ENCODE peak calls at places on chromosomes 13 and 19, in seven cellular contexts. One of them, this sample, is unnamed. For H3K4me1 and H3K27me3, the result is how much of the 10 kb centered on the place peaks cover.

GRCh38 chr19:14540741-14541525 is 11.5 kb downstream of the TECR start:
- DNase-seq in mesendoderm: no peak
- DNase-seq in ascending aorta: no peak
- DNase-seq in DND-41: no peak
- DNase-seq in spleen: no peak
- DNase-seq in hepatocyte: no peak
- DNase-seq in esophagus muscularis mucosa: no peak
- DNase-seq in this sample: no peak

GRCh38 chr13:108595416-108596257 is 33.8 kb upstream of the MYO16 start:
- DNase-seq in spleen: no peak
- DNase-seq in esophagus muscularis mucosa: no peak
- DNase-seq in mesendoderm: peak
- DNase-seq in DND-41: no peak
- DNase-seq in hepatocyte: no peak
- DNase-seq in ascending aorta: no peak
- DNase-seq in this sample: no peak

GRCh38 chr19:47723573-47723923 is 10.3 kb downstream of the EHD2 start:
- DNase-seq in hepatocyte: peak
- DNase-seq in ascending aorta: peak
- DNase-seq in spleen: no peak
- DNase-seq in esophagus muscularis mucosa: no peak
- DNase-seq in DND-41: peak
- DNase-seq in mesendoderm: peak
- DNase-seq in this sample: no peak

GRCh38 chr13:48532146-48532472 is 771 bp downstream of the RCBTB2 start:
- DNase-seq in DND-41: no peak
- DNase-seq in ascending aorta: no peak
- DNase-seq in spleen: no peak
- DNase-seq in mesendoderm: no peak
- DNase-seq in hepatocyte: peak
- DNase-seq in esophagus muscularis mucosa: peak
- DNase-seq in this sample: no peak

GRCh38 chr13:75803175-75803611 is 167.1 kb downstream of the LMO7 start:
- DNase-seq in esophagus muscularis mucosa: no peak
- DNase-seq in spleen: no peak
- DNase-seq in mesendoderm: peak
- DNase-seq in ascending aorta: no peak
- DNase-seq in hepatocyte: no peak
- DNase-seq in DND-41: no peak
- DNase-seq in this sample: peak

GRCh38 chr19:23101241-23101640 is 15.6 kb upstream of the ZNF730 start:
- DNase-seq in spleen: no peak
- DNase-seq in mesendoderm: no peak
- DNase-seq in esophagus muscularis mucosa: no peak
- DNase-seq in DND-41: no peak
- DNase-seq in hepatocyte: no peak
- DNase-seq in ascending aorta: no peak
- DNase-seq in this sample: no peak

GRCh38 chr13:65095697-65096096 is 2134.4 kb downstream of the PCDH9 start:
- DNase-seq in ascending aorta: no peak
- DNase-seq in hepatocyte: no peak
- DNase-seq in esophagus muscularis mucosa: no peak
- DNase-seq in mesendoderm: no peak
- DNase-seq in spleen: no peak
- DNase-seq in DND-41: no peak
- DNase-seq in this sample: no peak

GRCh38 chr19:43820098-43820860 is 6.8 kb upstream of the ZNF283 start:
- DNase-seq in DND-41: no peak
- DNase-seq in ascending aorta: peak
- DNase-seq in hepatocyte: no peak
- DNase-seq in mesendoderm: no peak
- DNase-seq in spleen: no peak
- DNase-seq in esophagus muscularis mucosa: no peak
- DNase-seq in this sample: no peak

GRCh38 chr19:56840452-56841193 is at the start of the genes PEG3 and ZIM2:
- DNase-seq in mesendoderm: peak
- DNase-seq in esophagus muscularis mucosa: no peak
- DNase-seq in hepatocyte: no peak
- DNase-seq in ascending aorta: peak
- DNase-seq in spleen: no peak
- DNase-seq in DND-41: no peak
- DNase-seq in this sample: no peak

GRCh38 chr13:113601166-113602070 is 16.9 kb downstream of the TFDP1 start:
- DNase-seq in mesendoderm: no peak
- DNase-seq in ascending aorta: no peak
- DNase-seq in esophagus muscularis mucosa: no peak
- DNase-seq in spleen: peak
- DNase-seq in hepatocyte: no peak
- DNase-seq in DND-41: no peak
- DNase-seq in this sample: no peak

GRCh38 chr19:15195381-15195964 is 5.3 kb downstream of the NOTCH3 start:
- DNase-seq in hepatocyte: peak
- DNase-seq in DND-41: no peak
- DNase-seq in spleen: no peak
- DNase-seq in mesendoderm: peak
- DNase-seq in esophagus muscularis mucosa: no peak
- DNase-seq in ascending aorta: peak
- DNase-seq in this sample: no peak

GRCh38 chr13:24495151-24495729 is 17.3 kb downstream of the PARP4 start:
- DNase-seq in hepatocyte: no peak
- DNase-seq in spleen: no peak
- DNase-seq in esophagus muscularis mucosa: no peak
- DNase-seq in mesendoderm: no peak
- DNase-seq in ascending aorta: no peak
- DNase-seq in DND-41: no peak
- DNase-seq in this sample: no peak

GRCh38 chr13:48066310-48066989 is 28.5 kb downstream of the MED4 start:
- DNase-seq in mesendoderm: no peak
- DNase-seq in hepatocyte: no peak
- DNase-seq in esophagus muscularis mucosa: no peak
- DNase-seq in spleen: no peak
- DNase-seq in ascending aorta: no peak
- DNase-seq in DND-41: peak
- DNase-seq in this sample: no peak

GRCh38 chr13:102773441-102774209 is at the start of gene TEX30:
- DNase-seq in ascending aorta: peak
- DNase-seq in mesendoderm: peak
- DNase-seq in DND-41: peak
- DNase-seq in spleen: peak
- DNase-seq in esophagus muscularis mucosa: peak
- DNase-seq in hepatocyte: peak
- DNase-seq in this sample: peak

GRCh38 chr19:44640518-44640917 is 3.2 kb upstream of the PVR start:
- DNase-seq in esophagus muscularis mucosa: no peak
- DNase-seq in DND-41: no peak
- DNase-seq in hepatocyte: no peak
- DNase-seq in spleen: no peak
- DNase-seq in ascending aorta: no peak
- DNase-seq in mesendoderm: no peak
- DNase-seq in this sample: no peak

GRCh38 chr19:279656-280055 is 11.5 kb downstream of the PLPP2 start:
- DNase-seq in esophagus muscularis mucosa: no peak
- DNase-seq in mesendoderm: no peak
- DNase-seq in DND-41: no peak
- DNase-seq in spleen: no peak
- DNase-seq in hepatocyte: no peak
- DNase-seq in ascending aorta: no peak
- DNase-seq in this sample: no peak

GRCh38 chr19:281992-282391 is 9.2 kb downstream of the PLPP2 start:
- DNase-seq in esophagus muscularis mucosa: no peak
- DNase-seq in ascending aorta: no peak
- DNase-seq in spleen: no peak
- DNase-seq in DND-41: no peak
- DNase-seq in hepatocyte: no peak
- DNase-seq in mesendoderm: no peak
- DNase-seq in this sample: no peak

GRCh38 chr19:282501-282900 is 8.7 kb downstream of the PLPP2 start:
- DNase-seq in DND-41: no peak
- DNase-seq in mesendoderm: no peak
- DNase-seq in esophagus muscularis mucosa: no peak
- DNase-seq in spleen: no peak
- DNase-seq in ascending aorta: no peak
- DNase-seq in hepatocyte: no peak
- DNase-seq in this sample: no peak

GRCh38 chr19:280541-281007 is 10.6 kb downstream of the PLPP2 start:
- DNase-seq in esophagus muscularis mucosa: no peak
- DNase-seq in mesendoderm: no peak
- DNase-seq in DND-41: no peak
- DNase-seq in ascending aorta: no peak
- DNase-seq in spleen: no peak
- DNase-seq in hepatocyte: no peak
- DNase-seq in this sample: no peak

GRCh38 chr19:281156-281853 is 9.9 kb downstream of the PLPP2 start:
- DNase-seq in DND-41: no peak
- DNase-seq in mesendoderm: no peak
- DNase-seq in spleen: no peak
- DNase-seq in esophagus muscularis mucosa: no peak
- DNase-seq in hepatocyte: no peak
- DNase-seq in ascending aorta: no peak
- DNase-seq in this sample: no peak
- H3K4me1 ChIP-seq in DND-41: under half
- H3K4me1 ChIP-seq in mesendoderm: under half
- H3K4me1 ChIP-seq in spleen: under half
- H3K4me1 ChIP-seq in esophagus muscularis mucosa: under half
- H3K4me1 ChIP-seq in hepatocyte: under half
- H3K4me1 ChIP-seq in ascending aorta: under half
- H3K4me1 ChIP-seq in this sample: under half

GRCh38 chr19:41133260-41133659 is 19.0 kb downstream of the CYP2F1 start:
- DNase-seq in DND-41: no peak
- DNase-seq in hepatocyte: no peak
- DNase-seq in esophagus muscularis mucosa: no peak
- DNase-seq in ascending aorta: no peak
- DNase-seq in mesendoderm: no peak
- DNase-seq in spleen: no peak
- DNase-seq in this sample: no peak
- H3K27me3 ChIP-seq in DND-41: under half
- H3K27me3 ChIP-seq in hepatocyte: under half
- H3K27me3 ChIP-seq in esophagus muscularis mucosa: under half
- H3K27me3 ChIP-seq in ascending aorta: under half
- H3K27me3 ChIP-seq in mesendoderm: under half
- H3K27me3 ChIP-seq in spleen: under half
- H3K27me3 ChIP-seq in this sample: under half

GRCh38 chr19:510606-511100 is 3.4 kb downstream of the TPGS1 start:
- DNase-seq in DND-41: peak
- DNase-seq in esophagus muscularis mucosa: no peak
- DNase-seq in ascending aorta: peak
- DNase-seq in mesendoderm: peak
- DNase-seq in spleen: peak
- DNase-seq in hepatocyte: peak
- DNase-seq in this sample: peak
- H3K4me1 ChIP-seq in DND-41: half or more
- H3K4me1 ChIP-seq in esophagus muscularis mucosa: under half
- H3K4me1 ChIP-seq in ascending aorta: under half
- H3K4me1 ChIP-seq in mesendoderm: under half
- H3K4me1 ChIP-seq in spleen: half or more
- H3K4me1 ChIP-seq in hepatocyte: under half
- H3K4me1 ChIP-seq in this sample: half or more

DNA sequence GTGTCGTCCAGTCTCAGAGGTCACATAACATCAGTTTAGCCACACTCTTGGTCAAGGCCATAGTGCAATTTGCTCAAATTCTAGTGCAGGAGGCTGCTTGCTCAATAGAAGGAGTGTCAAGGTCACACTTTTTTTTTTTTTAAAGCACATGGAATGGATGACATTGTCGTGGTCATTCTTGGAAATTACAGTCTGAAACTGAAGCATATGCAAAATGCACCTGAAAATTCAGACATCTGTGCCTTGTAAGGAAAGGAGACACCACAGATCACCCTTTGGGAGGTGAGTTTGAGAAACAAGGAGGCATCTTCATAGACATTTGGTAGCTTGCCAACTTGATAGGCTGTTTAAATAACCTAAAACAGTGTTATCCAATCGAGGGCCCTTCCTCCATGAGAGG is 98.3 kb upstream of the ANKRD10 start:
- DNase-seq in DND-41: no peak
- DNase-seq in esophagus muscularis mucosa: no peak
- DNase-seq in mesendoderm: no peak
- DNase-seq in hepatocyte: no peak
- DNase-seq in spleen: no peak
- DNase-seq in ascending aorta: no peak
- DNase-seq in this sample: no peak
- H3K27me3 ChIP-seq in DND-41: under half
- H3K27me3 ChIP-seq in esophagus muscularis mucosa: under half
- H3K27me3 ChIP-seq in mesendoderm: under half
- H3K27me3 ChIP-seq in hepatocyte: under half
- H3K27me3 ChIP-seq in spleen: under half
- H3K27me3 ChIP-seq in ascending aorta: under half
- H3K27me3 ChIP-seq in this sample: under half

DNA sequence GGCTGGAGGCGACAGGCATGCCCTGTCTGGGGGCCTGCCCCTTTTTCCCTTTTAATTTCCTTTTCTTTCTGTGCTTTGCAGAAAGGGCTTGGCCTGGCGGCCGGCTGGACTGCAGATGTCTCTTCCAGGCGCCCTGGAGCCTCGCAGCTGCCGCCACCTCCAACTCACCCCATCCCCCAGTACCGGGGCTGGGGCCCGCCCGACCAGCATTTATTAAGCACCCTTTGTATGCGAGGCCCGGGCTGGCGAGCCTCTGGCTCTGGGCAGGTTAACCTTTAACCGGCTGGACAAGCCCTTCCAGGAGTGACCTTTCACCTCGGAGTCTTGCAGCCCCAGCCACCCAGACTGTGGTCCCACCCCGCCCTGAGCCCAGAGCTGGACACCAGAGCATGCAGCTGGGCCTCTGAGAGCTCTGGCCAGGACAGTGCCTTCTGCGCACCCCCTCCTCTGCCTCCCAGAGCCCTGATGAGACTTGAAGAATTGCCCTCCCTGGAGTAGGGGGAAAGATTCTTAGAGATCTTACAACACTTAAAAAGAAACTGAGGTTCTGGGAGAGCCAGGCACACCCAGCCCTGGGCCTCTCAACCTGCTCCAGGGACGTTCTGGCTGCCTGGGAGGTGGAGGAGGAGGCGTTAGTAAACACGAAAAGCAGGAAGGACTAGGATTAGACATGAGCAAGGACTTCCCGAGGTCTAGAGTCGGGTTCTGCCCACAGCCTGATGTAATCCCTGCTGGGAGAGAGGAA is 1.1 kb upstream of the NR2F6 start:
- DNase-seq in mesendoderm: no peak
- DNase-seq in ascending aorta: no peak
- DNase-seq in DND-41: no peak
- DNase-seq in spleen: peak
- DNase-seq in hepatocyte: peak
- DNase-seq in esophagus muscularis mucosa: no peak
- DNase-seq in this sample: no peak
- H3K4me1 ChIP-seq in mesendoderm: under half
- H3K4me1 ChIP-seq in ascending aorta: under half
- H3K4me1 ChIP-seq in DND-41: under half
- H3K4me1 ChIP-seq in spleen: under half
- H3K4me1 ChIP-seq in hepatocyte: under half
- H3K4me1 ChIP-seq in esophagus muscularis mucosa: under half
- H3K4me1 ChIP-seq in this sample: under half

DNA sequence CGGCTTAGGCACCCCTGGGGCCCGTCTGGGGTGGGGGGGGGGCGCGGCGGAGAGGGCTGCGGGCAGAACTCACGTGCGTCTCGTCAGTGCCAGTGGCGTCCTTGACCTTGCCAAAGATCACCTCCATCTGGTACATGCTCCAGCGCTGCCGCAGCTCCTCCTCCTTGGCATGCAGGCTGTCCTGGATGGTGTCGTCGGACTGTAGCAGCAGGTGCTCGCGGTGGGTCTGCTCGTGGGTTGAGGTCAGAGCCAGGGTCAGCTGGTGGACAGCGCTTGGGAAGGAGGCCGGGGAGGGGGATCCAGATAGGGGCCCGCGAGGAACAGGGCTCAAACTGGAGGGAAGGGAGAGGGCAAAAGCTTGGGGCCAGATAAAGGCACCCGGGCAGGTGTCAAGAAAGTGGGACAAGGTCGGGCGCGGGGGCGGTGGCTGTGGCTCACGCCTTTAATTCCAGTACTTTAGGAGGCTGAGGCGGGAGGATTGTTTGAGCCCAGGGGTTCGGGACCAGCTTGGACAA is 4.7 kb upstream of the RGL3 start:
- DNase-seq in spleen: no peak
- DNase-seq in ascending aorta: no peak
- DNase-seq in hepatocyte: no peak
- DNase-seq in DND-41: no peak
- DNase-seq in esophagus muscularis mucosa: no peak
- DNase-seq in mesendoderm: no peak
- DNase-seq in this sample: no peak
- H3K27me3 ChIP-seq in spleen: half or more
- H3K27me3 ChIP-seq in ascending aorta: under half
- H3K27me3 ChIP-seq in hepatocyte: under half
- H3K27me3 ChIP-seq in DND-41: under half
- H3K27me3 ChIP-seq in esophagus muscularis mucosa: half or more
- H3K27me3 ChIP-seq in mesendoderm: under half
- H3K27me3 ChIP-seq in this sample: under half